ENCODE peak calls at places on chromosomes 11 and 22, in seven cellular contexts. C, N, A, W, M, P and Q are unnamed samples.

GRCh38 chr11:47445840-47446239 is 3.1 kb downstream of the RAPSN start:
- DNase-seq in C (no peak), N (no peak), A (no peak), W (no peak), M (no peak), P (no peak), Q (no peak)

GRCh38 chr11:67311051-67311555 is 7.8 kb downstream of the SSH3 start:
- DNase-seq in C (no peak), N (peak), A (peak), W (no peak), M (no peak), P (no peak), Q (no peak)

GRCh38 chr11:43818220-43818619 is 62.4 kb upstream of the ALKBH3 start:
- DNase-seq in C (no peak), N (no peak), A (no peak), W (no peak), M (no peak), P (no peak), Q (no peak)

GRCh38 chr11:728901-729491 is 18.3 kb upstream of the TALDO1 start:
- DNase-seq in C (no peak), N (no peak), A (no peak), W (no peak), M (no peak), P (no peak), Q (no peak)

GRCh38 chr22:44997060-44997459 is 12.7 kb downstream of the PHF21B start:
- DNase-seq in C (no peak), N (no peak), A (no peak), W (no peak), M (no peak), P (no peak), Q (no peak)

GRCh38 chr11:72238492-72239295 is 5.3 kb downstream of the PHOX2A start:
- DNase-seq in C (no peak), N (no peak), A (no peak), W (no peak), M (no peak), P (no peak), Q (no peak)

GRCh38 chr11:113457784-113458183 is 17.4 kb downstream of the DRD2 start:
- DNase-seq in C (no peak), N (no peak), A (no peak), W (no peak), M (no peak), P (no peak), Q (no peak)

GRCh38 chr11:74784234-74784633 is 35.6 kb downstream of the RNF169 start:
- DNase-seq in C (no peak), N (no peak), A (no peak), W (no peak), M (no peak), P (no peak), Q (no peak)

GRCh38 chr11:35507688-35508087 is 17.7 kb downstream of the PAMR1 start:
- DNase-seq in C (no peak), N (no peak), A (no peak), W (no peak), M (no peak), P (no peak), Q (no peak)

GRCh38 chr11:116702772-116703360 is 69.9 kb downstream of the BUD13 start:
- DNase-seq in C (no peak), N (no peak), A (no peak), W (no peak), M (no peak), P (no peak), Q (no peak)

GRCh38 chr11:121452609-121453150 is at the start of gene SORL1-AS1:
- DNase-seq in C (no peak), N (no peak), A (no peak), W (no peak), M (no peak), P (no peak), Q (peak)

GRCh38 chr22:38513063-38513462 is 7.0 kb upstream of the DDX17 start:
- DNase-seq in C (no peak), N (no peak), A (no peak), W (no peak), M (no peak), P (no peak), Q (no peak)

GRCh38 chr11:103633819-103634590 is 402.4 kb upstream of the DDI1 start:
- DNase-seq in C (no peak), N (no peak), A (no peak), W (no peak), M (no peak), P (no peak), Q (no peak)

GRCh38 chr11:70247710-70248072 is 22.8 kb upstream of the PPFIA1 start:
- DNase-seq in C (no peak), N (no peak), A (peak), W (no peak), M (peak), P (peak), Q (no peak)

GRCh38 chr11:34427171-34427805 is 11.4 kb upstream of the CAT start:
- DNase-seq in C (no peak), N (no peak), A (no peak), W (no peak), M (no peak), P (no peak), Q (no peak)

GRCh38 chr11:126511475-126512115 is 156.1 kb downstream of the ST3GAL4 start:
- DNase-seq in C (no peak), N (no peak), A (no peak), W (no peak), M (no peak), P (peak), Q (no peak)

GRCh38 chr11:64619811-64620285 is 28.8 kb downstream of the SLC22A12 start:
- DNase-seq in C (peak), N (no peak), A (no peak), W (no peak), M (no peak), P (no peak), Q (peak)

GRCh38 chr11:59207988-59208432 is 4.7 kb downstream of the MPEG1 start:
- DNase-seq in C (peak), N (no peak), A (peak), W (no peak), M (peak), P (no peak), Q (peak)

GRCh38 chr11:114736806-114737205 is 58.5 kb downstream of the NXPE2 start:
- DNase-seq in C (no peak), N (no peak), A (no peak), W (no peak), M (no peak), P (no peak), Q (no peak)
- H3K27ac ChIP-seq in C (no peak), N (no peak), A (no peak), W (no peak), M (no peak), P (no peak), Q (no peak)

DNA sequence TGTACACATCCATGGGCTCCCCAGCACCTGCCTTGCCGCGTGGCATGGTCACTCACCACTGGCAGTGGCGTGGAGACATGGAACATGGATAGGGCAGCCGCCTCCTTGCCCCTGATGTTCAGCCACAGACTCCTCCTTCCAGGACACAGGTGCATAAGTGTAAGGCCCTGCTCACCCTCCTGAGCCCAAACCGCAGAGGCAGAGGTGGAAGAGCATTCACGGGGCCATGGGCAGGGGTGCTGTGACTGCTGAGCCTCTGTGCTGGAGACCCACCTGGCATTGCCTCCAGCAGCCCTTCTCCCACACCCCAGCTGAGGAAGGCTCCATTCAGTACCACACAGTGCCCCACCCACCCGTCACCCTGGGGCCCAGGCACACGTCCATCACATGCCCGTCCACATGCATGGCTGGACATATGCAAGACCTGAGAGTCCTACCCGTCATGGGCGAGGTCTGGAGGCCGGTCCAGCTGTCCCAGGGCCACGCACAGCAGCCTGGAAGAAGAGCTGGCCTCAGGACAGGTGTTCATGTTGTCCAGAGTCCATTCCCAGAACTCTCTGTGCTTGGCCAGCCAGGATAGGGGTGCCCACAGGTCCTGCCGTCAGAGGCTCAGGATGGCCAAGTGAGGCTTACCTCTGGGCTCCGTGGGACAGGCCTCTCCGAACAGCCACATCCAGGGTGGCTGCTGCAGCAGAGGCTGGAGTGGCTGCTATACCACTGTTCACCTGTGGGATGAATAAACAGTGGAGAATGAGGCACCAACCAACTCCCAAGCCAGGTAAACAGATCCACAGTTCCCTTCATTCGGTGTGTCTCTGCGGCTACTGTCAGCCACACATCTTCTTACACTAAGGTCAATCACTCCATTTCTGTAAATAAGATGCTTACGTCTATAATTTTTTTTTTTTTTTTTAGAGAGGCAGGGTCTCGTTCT is 1.7 kb upstream of the TUBGCP6 start:
- DNase-seq in C (no peak), N (no peak), A (no peak), W (no peak), M (no peak), P (no peak), Q (no peak)
- TF ChIP-seq POLR2A in C (no peak), N (no peak), A (no peak), W (no peak), M (no peak), P (no peak), Q (no peak)

DNA sequence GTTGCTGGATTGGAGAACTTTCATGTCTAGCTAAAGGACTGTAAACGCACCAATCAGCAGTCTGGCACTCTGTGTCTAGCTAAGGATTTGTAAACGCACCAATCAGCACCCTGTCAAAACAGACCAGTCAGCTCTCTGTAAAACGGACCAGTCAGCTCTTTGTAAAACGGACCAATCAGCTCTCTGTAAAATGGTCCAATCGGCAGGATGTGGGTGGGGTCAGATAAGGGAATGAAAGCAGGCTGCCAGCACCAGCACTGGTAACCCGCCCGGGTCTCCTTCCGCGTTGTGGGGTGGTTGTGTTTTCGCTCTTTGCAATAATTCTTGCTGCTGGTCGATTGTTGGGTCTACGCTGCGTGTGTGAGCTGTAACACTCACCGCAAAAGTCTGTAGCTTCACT is 11.3 kb downstream of the MYO18B start:
- DNase-seq in C (no peak), N (no peak), A (no peak), W (no peak), M (no peak), P (no peak), Q (no peak)
- H3K4me3 ChIP-seq in C (no peak), N (no peak), A (no peak), W (no peak), M (no peak), P (peak), Q (no peak)

GRCh38 chr11:115608976-115609375 is 104.8 kb upstream of the CADM1 start:
- DNase-seq in C (no peak), N (no peak), A (no peak), W (no peak), M (no peak), P (no peak), Q (no peak)

GRCh38 chr11:115605397-115606222 is 101.4 kb upstream of the CADM1 start:
- DNase-seq in C (no peak), N (no peak), A (no peak), W (no peak), M (no peak), P (no peak), Q (no peak)

GRCh38 chr11:115606223-115607220 is 102.3 kb upstream of the CADM1 start:
- DNase-seq in C (peak), N (no peak), A (peak), W (no peak), M (no peak), P (no peak), Q (peak)

GRCh38 chr11:115610908-115611307 is 106.7 kb upstream of the CADM1 start:
- DNase-seq in C (no peak), N (no peak), A (no peak), W (no peak), M (no peak), P (no peak), Q (no peak)

DNA sequence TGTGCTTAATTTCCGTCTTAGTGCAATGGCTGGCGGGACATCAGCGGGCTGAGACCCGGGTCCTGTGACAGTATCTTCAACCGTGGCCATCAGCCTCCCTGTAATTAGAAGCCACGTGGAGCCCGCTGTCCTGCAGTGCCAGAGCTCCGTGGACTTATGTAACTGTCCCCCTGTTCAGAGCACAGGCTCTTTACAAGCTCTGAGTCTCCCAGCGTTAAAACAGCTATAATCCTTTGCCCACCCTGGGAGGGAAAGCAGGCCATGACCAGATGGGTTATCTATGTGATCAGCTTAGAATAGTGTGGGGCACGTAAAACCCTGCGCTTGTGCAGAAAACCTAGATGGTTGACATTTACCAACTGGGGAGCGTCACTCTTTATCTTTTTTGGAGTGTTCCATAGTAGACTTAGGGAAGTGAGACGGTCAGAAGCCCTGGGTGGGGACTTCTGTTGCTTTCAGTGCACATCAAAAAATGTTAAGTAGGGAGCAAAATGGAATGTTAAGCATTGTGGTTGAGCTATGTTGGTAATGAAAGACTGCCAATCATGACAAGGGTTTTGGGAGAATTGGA is 103.5 kb upstream of the CADM1 start:
- DNase-seq in C (no peak), N (no peak), A (no peak), W (no peak), M (no peak), P (no peak), Q (no peak)
- H3K27ac ChIP-seq in C (no peak), N (no peak), A (no peak), W (no peak), M (no peak), P (peak), Q (no peak)

GRCh38 chr22:23750374-23750743 is 553 bp downstream of the ZNF70 start:
- DNase-seq in C (no peak), N (no peak), A (no peak), W (no peak), M (no peak), P (no peak), Q (no peak)

GRCh38 chr22:23752750-23753149 is 1.5 kb downstream of the VPREB3 start:
- DNase-seq in C (no peak), N (no peak), A (no peak), W (no peak), M (no peak), P (peak), Q (no peak)

GRCh38 chr22:23752090-23752691 is 1.3 kb upstream of the ZNF70 start:
- DNase-seq in C (no peak), N (no peak), A (no peak), W (peak), M (no peak), P (peak), Q (no peak)

GRCh38 chr22:23750744-23751440 is at the start of gene ZNF70:
- DNase-seq in C (peak), N (peak), A (peak), W (peak), M (peak), P (peak), Q (peak)

DNA sequence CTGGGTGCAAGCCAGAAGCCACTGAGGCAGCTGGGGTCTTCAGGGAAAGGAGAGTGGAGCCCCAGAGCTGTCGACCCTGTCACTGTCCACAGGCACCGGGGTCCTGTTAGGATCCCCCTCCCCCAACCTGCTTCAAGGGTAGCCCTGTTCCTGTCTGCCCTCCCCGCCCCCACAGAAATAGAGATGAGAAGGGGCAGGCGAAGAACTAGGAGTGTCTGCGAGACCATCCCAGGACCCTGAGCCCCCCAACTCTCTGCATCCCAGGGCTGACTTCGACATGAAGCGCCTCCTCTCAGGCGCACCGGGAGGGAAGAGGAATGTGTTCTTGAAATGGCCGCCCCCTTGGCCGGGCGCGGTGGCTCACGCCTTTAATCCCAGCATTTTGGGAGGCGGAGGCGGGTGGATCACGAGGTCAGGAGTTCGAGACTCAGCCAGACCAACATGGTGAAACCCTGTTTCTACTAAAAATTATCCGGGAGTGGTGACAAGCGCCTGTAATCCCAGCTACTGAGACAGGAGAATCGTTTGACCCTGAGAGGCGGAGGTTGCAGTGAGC is 607 bp upstream of the ZNF70 start:
- DNase-seq in C (peak), N (no peak), A (no peak), W (no peak), M (no peak), P (peak), Q (peak)
- TF ChIP-seq POLR2A in C (no peak), N (no peak), A (no peak), W (no peak), M (no peak), P (no peak), Q (no peak)